ENCODE peak calls at places on chromosomes 1 and 21, in nine cellular contexts. N, W, L, B, G, H, U, I and M are unnamed samples.

GRCh38 chr1:199226163-199226562 is 587.3 kb downstream of the PTPRC start:
- DNase-seq in H (no peak), I (no peak), G (no peak), U (no peak), L (no peak), B (peak), W (no peak), N (no peak), M (no peak)

GRCh38 chr1:32221980-32222751 is at the start of the genes EIF3I and TMEM234:
- DNase-seq in U (peak), N (peak), L (peak), W (peak), B (peak), H (peak), I (peak), G (peak), M (peak)

GRCh38 chr1:234533975-234534876 is 55.2 kb upstream of the TARBP1 start:
- DNase-seq in H (peak), G (peak), N (peak), B (no peak), I (peak), L (peak), U (no peak), W (peak), M (peak)

GRCh38 chr1:233427907-233428306 is 100.4 kb downstream of the MAP3K21 start:
- DNase-seq in L (no peak), B (no peak), G (no peak), N (no peak), H (no peak), U (no peak), I (no peak), W (no peak), M (no peak)

GRCh38 chr1:205976708-205977107 is 26.5 kb downstream of the RAB7B start:
- DNase-seq in N (peak), I (peak), W (peak), L (peak), H (no peak), B (no peak), U (peak), G (peak), M (no peak)

GRCh38 chr1:200429221-200429751 is 19.4 kb upstream of the ZNF281 start:
- DNase-seq in I (no peak), B (no peak), N (no peak), L (no peak), H (no peak), G (no peak), U (no peak), W (no peak), M (no peak)

GRCh38 chr1:19597463-19598309 is 46.4 kb upstream of the NBL1 start:
- DNase-seq in U (peak), L (peak), W (no peak), N (no peak), H (no peak), I (no peak), B (peak), G (peak), M (no peak)

GRCh38 chr1:152879559-152880198 is 1.6 kb downstream of the SMCP start:
- DNase-seq in G (no peak), H (no peak), N (no peak), I (no peak), U (no peak), L (no peak), W (no peak), B (no peak), M (no peak)

GRCh38 chr1:72936942-72937341 is 654.6 kb upstream of the NEGR1 start:
- DNase-seq in B (no peak), W (no peak), U (no peak), G (no peak), N (no peak), L (no peak), H (no peak), I (no peak), M (no peak)

GRCh38 chr1:30901798-30902652 is 6.5 kb downstream of the SDC3 start:
- DNase-seq in G (peak), B (no peak), W (no peak), U (no peak), N (no peak), H (no peak), I (no peak), L (no peak), M (peak)

GRCh38 chr21:46159390-46159789 is 4.0 kb upstream of the FTCD start:
- DNase-seq in N (no peak), W (no peak), H (peak), I (no peak), B (no peak), L (no peak), U (no peak), G (peak), M (peak)

GRCh38 chr1:150576367-150576711 is 3.1 kb downstream of the MCL1 start:
- DNase-seq in L (no peak), I (no peak), B (no peak), W (no peak), N (no peak), G (no peak), H (no peak), U (no peak), M (no peak)

GRCh38 chr1:212794561-212795014 is 2.9 kb downstream of the TATDN3 start:
- DNase-seq in B (peak), U (no peak), W (no peak), H (no peak), L (no peak), G (no peak), I (peak), N (no peak), M (no peak)

GRCh38 chr21:42474043-42474831 is 21.8 kb downstream of the RSPH1 start:
- DNase-seq in N (no peak), I (no peak), L (peak), H (no peak), U (no peak), W (peak), G (peak), B (peak), M (no peak)

GRCh38 chr1:45410850-45411509 is 70.7 kb upstream of the MUTYH start:
- DNase-seq in B (no peak), L (no peak), U (no peak), H (no peak), G (no peak), N (no peak), W (no peak), I (no peak), M (no peak)

GRCh38 chr1:9842781-9843575 is 19.2 kb upstream of the CLSTN1 start:
- DNase-seq in G (peak), H (peak), U (no peak), W (no peak), N (peak), B (no peak), L (peak), I (no peak), M (peak)

GRCh38 chr1:48077860-48078259 is 80.7 kb upstream of the TRABD2B start:
- DNase-seq in U (no peak), B (no peak), L (peak), I (no peak), H (no peak), W (no peak), G (no peak), N (no peak), M (no peak)

GRCh38 chr1:3610165-3610822 is 1.0 kb downstream of the MEGF6 start:
- DNase-seq in G (no peak), N (peak), W (no peak), I (no peak), B (no peak), U (peak), L (peak), H (no peak), M (no peak)

GRCh38 chr1:212520299-212520698 is 87.6 kb downstream of the NENF start:
- DNase-seq in H (no peak), W (no peak), G (no peak), I (no peak), U (no peak), B (no peak), N (no peak), L (no peak), M (no peak)

GRCh38 chr1:208166340-208167138 is 77.6 kb downstream of the PLXNA2 start:
- DNase-seq in H (no peak), I (no peak), W (no peak), G (no peak), B (no peak), U (no peak), L (no peak), N (no peak), M (no peak)